ENCODE peak calls at places on chromosomes 12 and 14, in eight cellular contexts. C is ELR; N is stomach; E is OCI-LY7; J is ureter; B is Calu3; G is CD4-positive, alpha-beta T cell; X is H7. D is an unnamed sample.

GRCh38 chr14:51298895-51299294 is 58.8 kb downstream of the TMX1 start:
- DNase-seq in E (no peak), X (no peak), B (no peak), J (no peak), C (peak; percentile 65), N (no peak), G (no peak), D (no peak)

GRCh38 chr12:121748571-121749265 is 36.2 kb downstream of the TMEM120B start:
- DNase-seq in J (no peak), B (peak; percentile 50), G (no peak), E (no peak), X (peak; percentile 63), N (no peak), C (peak; percentile 92), D (peak; percentile 35)

GRCh38 chr12:103851127-103851526 is 10.1 kb upstream of the NT5DC3 start:
- DNase-seq in B (no peak), E (no peak), N (no peak), J (no peak), C (peak; percentile 47), G (no peak), X (no peak), D (no peak)

GRCh38 chr14:51302319-51303030 is 62.4 kb downstream of the TMX1 start:
- DNase-seq in E (no peak), G (no peak), J (no peak), X (no peak), N (no peak), B (no peak), C (peak; percentile 23), D (no peak)

GRCh38 chr14:104138098-104138890 is at the start of gene KIF26A:
- DNase-seq in G (peak; percentile 4), X (peak; percentile 99), J (no peak), B (no peak), C (no peak), E (no peak), N (no peak), D (peak; percentile 75)

GRCh38 chr12:26723379-26724308 is 109.3 kb downstream of the ITPR2 start:
- DNase-seq in C (peak; percentile 44), X (no peak), E (no peak), N (no peak), G (no peak), B (no peak), J (no peak), D (no peak)

GRCh38 chr12:124381454-124382207 is 86.7 kb downstream of the RFLNA start:
- DNase-seq in G (no peak), B (peak; percentile 61), J (peak; percentile 92), C (peak; percentile 85), X (no peak), N (peak; percentile 92), E (no peak), D (no peak)

GRCh38 chr14:100084591-100084990 is 19.4 kb downstream of the EVL start:
- DNase-seq in N (no peak), B (no peak), C (no peak), G (no peak), J (no peak), X (no peak), E (no peak), D (no peak)

GRCh38 chr12:86256169-86256568 is at the start of gene MGAT4C:
- DNase-seq in X (no peak), E (no peak), C (peak; percentile 21), N (no peak), G (no peak), B (no peak), J (no peak), D (no peak)

GRCh38 chr14:75875958-75876357 is 105.8 kb downstream of the TGFB3 start:
- DNase-seq in C (peak; percentile 22), E (no peak), X (no peak), B (no peak), N (no peak), J (no peak), G (no peak), D (no peak)

GRCh38 chr12:130546494-130546893 is 169.6 kb downstream of the RIMBP2 start:
- DNase-seq in C (no peak), J (no peak), X (no peak), E (no peak), B (no peak), N (no peak), G (no peak), D (no peak)

GRCh38 chr14:97177016-97177415 is 379.8 kb downstream of the VRK1 start:
- DNase-seq in B (peak; percentile 15), X (peak; percentile 39), E (peak; percentile 21), J (no peak), G (peak; percentile 15), C (peak; percentile 7), N (no peak), D (peak; percentile 64)